ENCODE peak calls at places on chromosome 12, in seven cellular contexts. M is K562, R is transverse colon, Z is prostate gland, E is stomach, C is HCT116, J is esophagus muscularis mucosa. Q is an unnamed sample.

GRCh38 chr12:50087995-50088394 is 2.9 kb downstream of the SMARCD1 start:
- DNase-seq in M (no peak), C (no peak), J (no peak), E (no peak), R (no peak), Z (no peak), Q (peak; percentile 87)

GRCh38 chr12:6872073-6873048 is 742 bp downstream of the SPSB2 start:
- DNase-seq in R (peak; percentile 91), Z (peak; percentile 70), C (peak; percentile 49), E (peak; percentile 88), M (peak; percentile 62), J (no peak), Q (peak; percentile 82)

GRCh38 chr12:123064356-123064755 is 83.9 kb downstream of the ARL6IP4 start:
- DNase-seq in E (no peak), Z (no peak), R (peak; percentile 36), M (no peak), C (no peak), J (no peak), Q (no peak)

GRCh38 chr12:12983420-12984035 is 16.5 kb downstream of the HEBP1 start:
- DNase-seq in M (peak; percentile 17), E (no peak), R (no peak), Z (no peak), J (no peak), C (peak; percentile 33), Q (peak; percentile 78)

GRCh38 chr12:105485926-105486325 is 155.4 kb downstream of the C12orf75 start:
- DNase-seq in C (no peak), Z (no peak), R (no peak), E (no peak), M (no peak), J (peak; percentile 47), Q (no peak)

GRCh38 chr12:63826002-63826585 is 18.4 kb upstream of the SRGAP1 start:
- DNase-seq in Z (no peak), E (no peak), C (peak; percentile 66), M (no peak), R (no peak), J (no peak), Q (peak; percentile 66)

GRCh38 chr12:127628655-127629054 is 638.3 kb upstream of the TMEM132C start:
- DNase-seq in C (no peak), E (no peak), M (no peak), R (no peak), Z (no peak), J (no peak), Q (no peak)

GRCh38 chr12:29168000-29168399 is 18.9 kb downstream of the FAR2 start:
- DNase-seq in E (no peak), R (peak; percentile 62), C (no peak), M (no peak), Z (no peak), J (no peak), Q (no peak)

GRCh38 chr12:123384318-123384993 is 524 bp downstream of the KMT5A start:
- DNase-seq in Z (no peak), R (no peak), J (no peak), M (peak; percentile 38), C (no peak), E (no peak), Q (peak; percentile 36)

GRCh38 chr12:29741342-29742241 is 42.1 kb downstream of the TMTC1 start:
- DNase-seq in M (no peak), R (no peak), C (no peak), J (no peak), Z (no peak), E (no peak), Q (peak; percentile 89)

GRCh38 chr12:2936301-2936700 is 22.9 kb upstream of the TEAD4 start:
- DNase-seq in J (no peak), C (no peak), R (no peak), Z (no peak), E (no peak), M (no peak), Q (no peak)

GRCh38 chr12:29309320-29309902 is 71.6 kb downstream of the ERGIC2 start:
- DNase-seq in M (no peak), J (no peak), C (peak; percentile 10), R (no peak), E (no peak), Z (no peak), Q (peak; percentile 8)

GRCh38 chr12:332581-333205 is 56.4 kb downstream of the KDM5A start:
- DNase-seq in M (no peak), J (no peak), C (no peak), E (no peak), Z (no peak), R (no peak), Q (peak; percentile 27)

GRCh38 chr12:51951843-51952722 is 584 bp downstream of the ACVR1B start:
- DNase-seq in J (no peak), M (no peak), C (no peak), Z (no peak), R (peak; percentile 26), E (no peak), Q (peak; percentile 15)

GRCh38 chr12:116166306-116166705 is 111.2 kb downstream of the MED13L start:
- DNase-seq in M (no peak), R (no peak), Z (no peak), J (no peak), E (no peak), C (no peak), Q (no peak)

GRCh38 chr12:1590083-1590979 is 4.0 kb downstream of the FBXL14 start:
- DNase-seq in E (no peak), R (peak; percentile 24), J (no peak), C (no peak), M (no peak), Z (no peak), Q (no peak)

GRCh38 chr12:110679201-110679600 is 9.7 kb downstream of the HVCN1 start:
- DNase-seq in M (no peak), E (no peak), J (no peak), R (no peak), Z (no peak), C (no peak), Q (no peak)

GRCh38 chr12:110676171-110676570 is 12.7 kb downstream of the HVCN1 start:
- DNase-seq in E (no peak), M (no peak), C (no peak), Z (no peak), J (no peak), R (no peak), Q (no peak)

GRCh38 chr12:110677982-110678381 is 10.9 kb downstream of the HVCN1 start:
- DNase-seq in M (no peak), R (no peak), J (no peak), C (no peak), E (no peak), Z (no peak), Q (no peak)

GRCh38 chr12:110680032-110680431 is 8.9 kb downstream of the HVCN1 start:
- DNase-seq in J (no peak), M (no peak), Z (no peak), C (no peak), E (no peak), R (no peak), Q (no peak)

GRCh38 chr12:110677206-110677911 is 11.6 kb downstream of the HVCN1 start:
- DNase-seq in C (no peak), E (no peak), R (no peak), Z (no peak), M (no peak), J (no peak), Q (no peak)
- TF ChIP-seq POLR2AphosphoS5 in C (no peak), E (no peak), R (no peak), Z (no peak), M (no peak), J (no peak), Q (no peak)

GRCh38 chr12:89525002-89525823 is 617 bp upstream of the GALNT4 start:
- DNase-seq in M (peak; percentile 45), C (no peak), Z (peak; percentile 48), E (peak; percentile 52), J (no peak), R (peak; percentile 75), Q (peak; percentile 14)

GRCh38 chr12:89529738-89530137 is 3.9 kb upstream of the POC1B start:
- DNase-seq in M (peak; percentile 39), Z (no peak), E (no peak), J (no peak), R (no peak), C (no peak), Q (peak; percentile 73)

GRCh38 chr12:89524201-89525001 is at the start of gene GALNT4:
- DNase-seq in J (peak; percentile 98), R (peak; percentile 93), E (peak; percentile 90), Z (peak; percentile 86), C (peak; percentile 62), M (peak; percentile 82), Q (peak; percentile 92)

GRCh38 chr12:89528434-89528833 is 2.6 kb upstream of the POC1B start:
- DNase-seq in E (no peak), C (no peak), R (no peak), Z (no peak), J (no peak), M (no peak), Q (no peak)

DNA sequence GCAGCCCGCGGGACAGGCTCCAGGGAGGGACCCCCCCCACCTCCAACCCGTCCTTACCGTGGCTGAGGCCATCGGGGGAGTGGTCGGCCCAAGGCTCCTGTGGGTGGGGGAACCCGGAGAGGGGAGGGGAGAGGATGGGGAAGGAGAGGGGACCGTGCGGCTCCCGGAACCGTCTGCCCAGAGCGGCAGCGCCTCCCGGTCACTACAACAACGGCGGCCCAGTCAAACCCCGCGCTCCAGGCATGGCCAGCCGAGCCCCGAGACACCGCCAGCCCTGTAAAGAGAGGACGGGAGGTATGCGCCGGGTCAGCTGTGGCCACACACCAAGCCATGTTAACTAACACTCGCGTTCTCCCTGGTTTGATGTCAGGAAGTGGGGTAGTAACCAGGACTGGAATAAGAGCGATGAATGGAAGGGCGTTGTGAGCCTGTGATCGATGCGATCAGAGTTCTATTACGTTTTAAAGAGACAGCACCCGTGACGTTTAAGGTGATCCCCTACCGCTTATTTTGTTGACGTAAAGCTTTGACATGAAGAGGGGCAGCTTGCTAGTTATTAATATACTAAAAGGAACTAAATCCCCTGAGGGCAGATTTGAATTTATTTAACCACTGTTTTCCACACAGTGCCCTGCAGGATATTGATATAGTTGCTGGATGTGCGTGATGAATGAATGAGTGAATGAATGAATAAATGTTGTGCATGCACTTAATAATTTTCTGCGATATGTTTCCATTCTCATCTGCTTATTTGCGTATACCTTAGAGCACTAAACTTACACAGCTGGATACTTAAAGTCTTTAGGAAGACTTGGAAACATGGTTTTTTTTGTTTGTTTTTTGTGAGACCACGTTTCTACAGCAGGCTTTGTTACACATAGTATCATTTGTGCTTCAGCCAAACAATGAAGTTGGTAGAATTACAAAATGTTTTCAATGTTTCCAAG is at the start of gene POC1B:
- DNase-seq in J (peak; percentile 93), R (peak; percentile 83), E (peak; percentile 80), Z (peak; percentile 70), M (peak; percentile 80), C (peak; percentile 74), Q (peak; percentile 82)
- TF ChIP-seq POLR2AphosphoS5 in J (peak; percentile 69), R (peak; percentile 63), E (no peak), Z (peak; percentile 77), M (no peak), C (peak; percentile 42), Q (peak; percentile 55)

GRCh38 chr12:76047060-76047459 is 15.5 kb upstream of the PHLDA1 start:
- DNase-seq in C (no peak), J (no peak), R (no peak), M (no peak), E (no peak), Z (no peak), Q (no peak)
- TF ChIP-seq POLR2AphosphoS5 in C (no peak), J (no peak), R (no peak), M (no peak), E (no peak), Z (no peak), Q (no peak)

GRCh38 chr12:46358791-46359666 is 13.5 kb downstream of the SLC38A2 start:
- DNase-seq in M (no peak), Z (no peak), J (no peak), R (no peak), E (no peak), C (no peak), Q (no peak)
- TF ChIP-seq POLR2AphosphoS5 in M (peak; percentile 73), Z (no peak), J (no peak), R (no peak), E (no peak), C (peak; percentile 73), Q (peak; percentile 59)

Q was measured in endothelial cell of umbilical vein.